ENCODE peak calls at places on chromosomes 2 and 18, in four cellular contexts. One of them, this sample, is unnamed.

GRCh38 chr2:237178396-237178795 is 92.7 kb downstream of the COPS8 start:
- DNase-seq in thyroid gland: no peak
- DNase-seq in esophagus squamous epithelium: no peak
- DNase-seq in adrenal gland: no peak
- DNase-seq in this sample: no peak

GRCh38 chr18:31659574-31660149 is 24.7 kb downstream of the B4GALT6 start:
- DNase-seq in thyroid gland: no peak
- DNase-seq in esophagus squamous epithelium: no peak
- DNase-seq in adrenal gland: no peak
- DNase-seq in this sample: no peak

GRCh38 chr2:205675861-205676516 is 6.3 kb upstream of the NRP2 start:
- DNase-seq in thyroid gland: no peak
- DNase-seq in esophagus squamous epithelium: no peak
- DNase-seq in adrenal gland: peak
- DNase-seq in this sample: no peak

GRCh38 chr18:3607309-3608098 is 157.5 kb downstream of the TGIF1 start:
- DNase-seq in thyroid gland: no peak
- DNase-seq in esophagus squamous epithelium: no peak
- DNase-seq in adrenal gland: no peak
- DNase-seq in this sample: no peak

GRCh38 chr2:40625849-40626248 is 174.0 kb upstream of the SLC8A1 start:
- DNase-seq in thyroid gland: no peak
- DNase-seq in esophagus squamous epithelium: no peak
- DNase-seq in adrenal gland: no peak
- DNase-seq in this sample: no peak

GRCh38 chr2:193818801-193819499 is 1624.2 kb upstream of the TMEFF2 start:
- DNase-seq in thyroid gland: no peak
- DNase-seq in esophagus squamous epithelium: no peak
- DNase-seq in adrenal gland: no peak
- DNase-seq in this sample: no peak

GRCh38 chr2:29235411-29235810 is 120.2 kb downstream of the CLIP4 start:
- DNase-seq in thyroid gland: no peak
- DNase-seq in esophagus squamous epithelium: no peak
- DNase-seq in adrenal gland: no peak
- DNase-seq in this sample: no peak

GRCh38 chr18:24031916-24032315 is 17.4 kb downstream of the TTC39C start:
- DNase-seq in thyroid gland: no peak
- DNase-seq in esophagus squamous epithelium: no peak
- DNase-seq in adrenal gland: no peak
- DNase-seq in this sample: no peak

GRCh38 chr2:15076668-15077067 is 444.2 kb downstream of the LRATD1 start:
- DNase-seq in thyroid gland: no peak
- DNase-seq in esophagus squamous epithelium: no peak
- DNase-seq in adrenal gland: no peak
- DNase-seq in this sample: no peak

GRCh38 chr2:239959059-239959971 is 65.8 kb downstream of the NDUFA10 start:
- DNase-seq in thyroid gland: peak
- DNase-seq in esophagus squamous epithelium: no peak
- DNase-seq in adrenal gland: no peak
- DNase-seq in this sample: no peak

GRCh38 chr18:75405341-75405740 is 22.2 kb downstream of the SMIM21 start:
- DNase-seq in thyroid gland: no peak
- DNase-seq in esophagus squamous epithelium: no peak
- DNase-seq in adrenal gland: no peak
- DNase-seq in this sample: no peak

DNA sequence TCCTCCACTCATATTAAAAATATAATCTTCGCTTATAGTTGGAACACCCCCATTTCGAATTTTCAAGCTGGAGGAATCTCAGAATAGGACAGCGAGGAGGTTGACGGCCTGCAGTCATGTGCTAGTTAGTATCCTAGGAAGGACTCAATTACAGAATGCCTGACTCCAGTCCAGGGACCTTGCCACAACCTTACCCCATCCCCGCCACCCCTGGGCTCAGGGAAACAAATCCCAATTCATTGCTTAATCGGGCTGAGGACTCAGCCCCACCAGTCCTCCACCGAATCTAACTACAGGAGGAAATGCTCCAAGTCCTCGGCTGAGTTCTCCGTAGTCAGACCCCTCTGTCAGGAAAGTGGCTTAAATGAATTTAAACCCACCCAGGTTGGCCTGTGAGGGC is 31.7 kb upstream of the ZBTB7C start:
- DNase-seq in thyroid gland: no peak
- DNase-seq in esophagus squamous epithelium: no peak
- DNase-seq in adrenal gland: no peak
- DNase-seq in this sample: no peak
- H3K27ac ChIP-seq in thyroid gland: peak
- H3K27ac ChIP-seq in esophagus squamous epithelium: peak
- H3K27ac ChIP-seq in adrenal gland: peak
- H3K27ac ChIP-seq in this sample: peak

GRCh38 chr2:63050186-63050915 is at the start of gene OTX1:
- DNase-seq in thyroid gland: peak
- DNase-seq in esophagus squamous epithelium: no peak
- DNase-seq in adrenal gland: no peak
- DNase-seq in this sample: peak
- TF ChIP-seq POLR2A in thyroid gland: no peak
- TF ChIP-seq POLR2A in esophagus squamous epithelium: no peak
- TF ChIP-seq POLR2A in adrenal gland: no peak
- TF ChIP-seq POLR2A in this sample: no peak

DNA sequence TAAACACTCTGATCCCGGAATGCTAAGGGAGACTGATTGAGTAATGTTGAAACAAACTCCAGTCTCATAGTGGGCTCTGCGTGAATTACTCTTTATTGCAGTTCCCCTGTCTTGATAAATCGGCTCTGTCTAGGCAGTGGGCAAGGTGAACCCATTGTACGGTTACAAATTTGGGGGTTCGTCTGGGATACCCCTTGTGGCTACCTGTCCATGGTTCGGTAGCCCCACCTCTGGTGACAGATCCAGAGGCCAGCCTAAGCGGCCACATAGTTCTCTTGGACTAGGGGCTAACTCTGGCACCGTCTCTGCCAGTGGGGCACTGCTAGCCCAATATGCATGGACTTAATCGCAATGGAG is 1.1 kb upstream of the STARD7 start:
- DNase-seq in thyroid gland: no peak
- DNase-seq in esophagus squamous epithelium: no peak
- DNase-seq in adrenal gland: no peak
- DNase-seq in this sample: no peak
- H3K27ac ChIP-seq in thyroid gland: peak
- H3K27ac ChIP-seq in esophagus squamous epithelium: peak
- H3K27ac ChIP-seq in adrenal gland: peak
- H3K27ac ChIP-seq in this sample: no peak

DNA sequence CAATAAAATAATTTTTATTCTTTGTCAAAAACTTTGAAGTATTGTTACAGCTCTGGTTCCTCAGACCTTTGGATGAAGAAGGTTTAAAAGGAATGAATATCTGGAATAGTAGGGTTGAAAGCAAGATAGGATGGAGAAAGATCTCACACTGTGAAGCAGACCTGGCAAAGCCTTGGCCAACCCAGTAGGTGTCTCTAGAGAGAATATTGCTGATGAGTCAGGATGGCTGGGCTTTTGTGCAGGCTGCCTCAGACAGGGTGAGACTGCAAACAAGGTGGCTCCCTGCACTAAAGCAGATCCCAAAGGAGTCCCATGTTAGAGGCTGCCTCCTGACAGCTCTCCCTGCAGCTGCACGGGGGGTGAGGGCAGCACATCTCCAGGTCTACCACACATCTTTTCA is 226.0 kb upstream of the ITGA4 start:
- DNase-seq in thyroid gland: no peak
- DNase-seq in esophagus squamous epithelium: no peak
- DNase-seq in adrenal gland: no peak
- DNase-seq in this sample: no peak
- TF ChIP-seq POLR2A in thyroid gland: no peak
- TF ChIP-seq POLR2A in esophagus squamous epithelium: no peak
- TF ChIP-seq POLR2A in adrenal gland: no peak
- TF ChIP-seq POLR2A in this sample: no peak

This sample was measured in stomach.